ENCODE peak calls at places on chromosomes 5 and 9, in six cellular contexts. K is osteoblast, I is Caco-2, B is fibroblast of mammary gland, U is GM06990, A is Peyer's patch. Z is an unnamed sample.

GRCh38 chr5:11310158-11310557 is 549.1 kb upstream of the DAP start:
- DNase-seq in K (no peak), I (no peak), B (no peak), U (no peak), A (no peak), Z (no peak)

GRCh38 chr5:144125163-144125726 is 45.2 kb downstream of the YIPF5 start:
- DNase-seq in K (no peak), I (no peak), B (peak; percentile 41), U (no peak), A (no peak), Z (no peak)

GRCh38 chr5:150154618-150155134 is 969 bp downstream of the PDGFRB start:
- DNase-seq in K (no peak), I (no peak), B (no peak), U (no peak), A (no peak), Z (no peak)

GRCh38 chr5:139671096-139671841 is 23.1 kb downstream of the CXXC5 start:
- DNase-seq in K (peak; percentile 98), I (no peak), B (no peak), U (peak; percentile 70), A (no peak), Z (no peak)

GRCh38 chr5:117318528-117318927 is 743.9 kb upstream of the SEMA6A start:
- DNase-seq in K (no peak), I (no peak), B (no peak), U (no peak), A (no peak), Z (no peak)

GRCh38 chr9:3809724-3810123 is 283.9 kb upstream of the RFX3 start:
- DNase-seq in K (no peak), I (no peak), B (peak; percentile 36), U (no peak), A (no peak), Z (peak; percentile 32)

GRCh38 chr5:102651466-102651865 is 103.6 kb upstream of the PAM start:
- DNase-seq in K (no peak), I (no peak), B (peak; percentile 58), U (no peak), A (no peak), Z (no peak)

GRCh38 chr9:131981116-131981847 is 98.4 kb downstream of the MED27 start:
- DNase-seq in K (no peak), I (no peak), B (peak; percentile 21), U (no peak), A (no peak), Z (peak; percentile 13)

GRCh38 chr9:93577940-93578682 is 1.7 kb downstream of the PHF2 start:
- DNase-seq in K (peak; percentile 92), I (no peak), B (no peak), U (no peak), A (peak; percentile 51), Z (no peak)

GRCh38 chr5:87411586-87412416 is 929 bp downstream of the CCNH start:
- DNase-seq in K (peak; percentile 22), I (peak; percentile 35), B (peak; percentile 47), U (no peak), A (no peak), Z (peak; percentile 56)

GRCh38 chr9:28158451-28158850 is 585.2 kb upstream of the C9orf72 start:
- DNase-seq in K (no peak), I (no peak), B (no peak), U (no peak), A (no peak), Z (no peak)

GRCh38 chr5:43606351-43606750 is 3.4 kb downstream of the NNT start:
- DNase-seq in K (no peak), I (no peak), B (no peak), U (no peak), A (no peak), Z (no peak)

GRCh38 chr9:108552459-108553040 is 303.2 kb downstream of the ACTL7B start:
- DNase-seq in K (no peak), I (no peak), B (peak; percentile 82), U (no peak), A (no peak), Z (no peak)

GRCh38 chr5:1343931-1344901 is 683 bp downstream of the CLPTM1L start:
- DNase-seq in K (peak; percentile 92), I (no peak), B (peak; percentile 13), U (no peak), A (peak; percentile 60), Z (no peak)

GRCh38 chr9:108869092-108869725 is 7.1 kb downstream of the ACTL7A start:
- DNase-seq in K (peak; percentile 72), I (peak; percentile 77), B (peak; percentile 18), U (no peak), A (no peak), Z (peak; percentile 54)

GRCh38 chr5:151755383-151755782 is 3.0 kb downstream of the ATOX1 start:
- DNase-seq in K (no peak), I (peak; percentile 50), B (no peak), U (no peak), A (no peak), Z (no peak)

GRCh38 chr5:55308254-55308836 is 556 bp downstream of the MTREX start:
- DNase-seq in K (peak; percentile 51), I (no peak), B (peak; percentile 42), U (no peak), A (no peak), Z (peak; percentile 29)

GRCh38 chr9:72529531-72529930 is 8.1 kb downstream of the TMC1 start:
- DNase-seq in K (no peak), I (no peak), B (no peak), U (no peak), A (no peak), Z (no peak)

GRCh38 chr9:72675586-72675985 is 154.2 kb downstream of the TMC1 start:
- DNase-seq in K (no peak), I (no peak), B (peak; percentile 31), U (no peak), A (no peak), Z (peak; percentile 51)

GRCh38 chr5:174327896-174328295 is 282.4 kb downstream of the NSG2 start:
- DNase-seq in K (no peak), I (no peak), B (no peak), U (no peak), A (no peak), Z (no peak)

GRCh38 chr5:174328626-174329299 is 283.3 kb downstream of the NSG2 start:
- DNase-seq in K (peak; percentile 62), I (peak; percentile 70), B (peak; percentile 17), U (no peak), A (no peak), Z (no peak)

GRCh38 chr5:174325961-174326360 is 280.5 kb downstream of the NSG2 start:
- DNase-seq in K (no peak), I (no peak), B (no peak), U (no peak), A (no peak), Z (no peak)

GRCh38 chr5:174326372-174326771 is 280.9 kb downstream of the NSG2 start:
- DNase-seq in K (no peak), I (no peak), B (no peak), U (no peak), A (no peak), Z (no peak)

GRCh38 chr5:174327317-174327864 is 281.9 kb downstream of the NSG2 start:
- DNase-seq in K (peak; percentile 91), I (peak; percentile 88), B (peak; percentile 63), U (peak; percentile 27), A (peak; percentile 67), Z (peak; percentile 65)
- TF ChIP-seq CTCF in K (peak; percentile 84), I (peak; percentile 92), B (peak; percentile 72), U (peak; percentile 91), A (no peak), Z (peak; percentile 77)

DNA sequence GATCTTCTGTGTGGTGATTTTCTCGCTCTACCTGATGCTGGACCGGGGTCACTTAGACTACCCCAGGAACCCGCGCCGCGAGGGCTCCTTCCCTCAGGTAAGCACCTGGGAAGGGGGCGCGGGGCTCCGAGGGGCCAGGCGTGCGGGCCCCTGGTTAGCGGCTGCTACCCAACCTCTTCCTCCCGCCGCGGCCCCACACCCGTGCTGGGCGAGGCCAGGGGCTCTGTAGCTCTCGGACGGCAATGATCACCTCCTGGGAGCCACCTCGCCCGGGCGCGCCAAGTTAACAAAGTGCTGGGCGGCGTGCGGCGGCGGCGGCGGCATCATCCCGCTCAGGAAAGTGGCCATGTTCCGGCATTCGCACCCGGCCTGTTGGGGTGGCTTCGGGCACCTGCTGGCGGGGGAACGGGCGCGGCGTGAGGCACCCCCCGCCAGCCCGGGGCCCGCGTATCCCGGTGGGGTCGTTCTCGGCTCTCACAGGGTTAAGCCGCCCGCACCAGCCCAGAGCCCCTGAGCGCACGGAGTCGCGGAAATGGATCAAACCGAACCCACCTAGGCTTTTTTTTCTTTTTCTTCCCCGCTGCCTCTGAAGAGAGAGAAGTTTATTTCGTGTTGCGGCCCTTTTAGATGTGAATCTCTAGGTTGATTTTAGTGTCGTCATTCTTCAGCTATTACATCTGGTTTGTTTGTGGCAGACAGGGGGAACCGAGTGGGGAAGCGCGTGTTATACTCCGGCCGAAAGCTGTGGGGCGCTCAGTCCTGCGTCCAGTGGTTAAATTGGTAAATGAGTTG is 925 bp downstream of the MAN2A1 start:
- DNase-seq in K (peak; percentile 95), I (peak; percentile 59), B (peak; percentile 88), U (peak; percentile 51), A (peak; percentile 77), Z (peak; percentile 89)
- H3K4me3 ChIP-seq in K (peak overlapping the region; percentile 89), I (peak overlapping the region; percentile 86), B (peak overlapping the region; percentile 75), U (peak overlapping the region; percentile 71), A (peak overlapping the region; percentile 88), Z (peak overlapping the region; percentile 90)

DNA sequence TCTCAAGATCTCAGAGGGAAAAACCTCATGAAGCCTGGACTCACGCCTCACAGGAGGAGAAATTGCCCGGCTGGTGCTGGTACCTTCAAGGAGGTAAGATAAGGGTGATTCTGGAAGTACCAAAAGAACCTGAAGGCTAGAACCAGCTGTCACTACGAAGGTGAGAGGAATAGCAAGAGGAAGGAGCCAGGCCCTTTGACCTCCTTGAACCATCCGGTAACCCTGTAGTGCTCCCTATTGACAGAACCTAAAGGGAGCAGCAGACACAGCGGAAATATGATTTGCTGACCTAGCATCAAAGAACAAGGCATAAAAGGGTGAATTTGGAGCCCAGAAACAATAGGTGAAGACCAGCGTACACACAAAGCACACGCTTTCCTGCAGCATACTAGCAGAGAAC is 92.2 kb downstream of the DOCK8 start:
- DNase-seq in K (no peak), I (no peak), B (no peak), U (no peak), A (no peak), Z (no peak)
- TF ChIP-seq CTCF in K (no peak), I (no peak), B (no peak), U (peak; percentile 18), A (no peak), Z (no peak)

GRCh38 chr5:59358005-59358404 is 535.5 kb downstream of the PDE4D start:
- DNase-seq in K (no peak), I (no peak), B (no peak), U (no peak), A (no peak), Z (no peak)

GRCh38 chr5:59357421-59357977 is 536.0 kb downstream of the PDE4D start:
- DNase-seq in K (peak; percentile 9), I (peak; percentile 48), B (no peak), U (no peak), A (no peak), Z (peak; percentile 30)

GRCh38 chr5:59361454-59361853 is 532.1 kb downstream of the PDE4D start:
- DNase-seq in K (no peak), I (no peak), B (no peak), U (no peak), A (no peak), Z (no peak)

GRCh38 chr5:59358497-59358896 is 535.0 kb downstream of the PDE4D start:
- DNase-seq in K (no peak), I (no peak), B (peak; percentile 11), U (no peak), A (no peak), Z (peak; percentile 12)

DNA sequence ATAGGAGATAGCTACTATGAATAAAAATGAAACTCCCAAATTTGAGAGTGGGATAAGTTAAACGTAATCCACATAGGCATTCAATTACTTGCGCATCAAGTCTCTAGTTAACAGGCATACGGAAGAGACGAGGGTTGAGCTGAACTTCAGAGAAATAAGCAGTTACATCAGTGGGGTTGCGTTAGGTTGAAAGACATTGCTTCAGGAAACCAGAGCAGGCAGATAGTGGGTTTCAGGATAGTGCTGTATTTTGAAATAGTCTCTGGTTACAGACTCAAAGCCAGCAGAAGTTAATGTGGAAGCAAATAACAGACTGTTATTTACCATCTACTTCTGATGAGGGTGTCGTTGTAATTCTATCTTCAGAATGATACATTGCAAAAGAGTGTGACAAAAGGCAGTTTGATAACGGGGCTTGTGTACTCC is 533.4 kb downstream of the PDE4D start:
- DNase-seq in K (no peak), I (no peak), B (no peak), U (no peak), A (no peak), Z (no peak)
- H3K4me3 ChIP-seq in K (no peak overlapping the region), I (no peak overlapping the region), B (no peak overlapping the region), U (no peak overlapping the region), A (no peak overlapping the region), Z (no peak overlapping the region)

Z was measured in astrocyte of the spinal cord.